ENCODE peak calls at places on chromosome 2, in five cellular contexts. V is K562, B is A549, K is endothelial cell of umbilical vein, D is HepG2. Y is an unnamed sample.

GRCh38 chr2:71498261-71498701 is 44.9 kb downstream of the DYSF start:
- DNase-seq in V (no peak), B (peak), K (peak), D (peak), Y (no peak)

GRCh38 chr2:66030553-66030952 is 404.4 kb upstream of the MEIS1 start:
- DNase-seq in V (no peak), B (no peak), K (no peak), D (peak), Y (no peak)

GRCh38 chr2:126748929-126749518 is 93.1 kb downstream of the GYPC start:
- DNase-seq in V (no peak), B (no peak), K (no peak), D (no peak), Y (no peak)

GRCh38 chr2:112767693-112768380 is 3.4 kb upstream of the CKAP2L start:
- DNase-seq in V (no peak), B (no peak), K (peak), D (no peak), Y (no peak)

GRCh38 chr2:235936493-235936892 is 231.7 kb downstream of the GBX2 start:
- DNase-seq in V (peak), B (no peak), K (peak), D (peak), Y (peak)

GRCh38 chr2:69514406-69514805 is 77.2 kb upstream of the NFU1 start:
- DNase-seq in V (no peak), B (no peak), K (peak), D (no peak), Y (no peak)

GRCh38 chr2:231469568-231469920 is 5.3 kb upstream of the NCL start:
- DNase-seq in V (no peak), B (no peak), K (no peak), D (no peak), Y (peak)

GRCh38 chr2:56981554-56981953 is 797.8 kb downstream of the CCDC85A start:
- DNase-seq in V (no peak), B (no peak), K (no peak), D (no peak), Y (no peak)

GRCh38 chr2:67397143-67397986 is at the start of gene ETAA1:
- DNase-seq in V (peak), B (peak), K (peak), D (peak), Y (peak)

GRCh38 chr2:7950035-7950612 is 731.7 kb upstream of the ID2 start:
- DNase-seq in V (no peak), B (no peak), K (no peak), D (no peak), Y (no peak)

GRCh38 chr2:171706152-171706803 is 19.0 kb downstream of the DYNC1I2 start:
- DNase-seq in V (peak), B (peak), K (peak), D (peak), Y (peak)

GRCh38 chr2:179263460-179264237 is 983 bp downstream of the SESTD1 start:
- DNase-seq in V (peak), B (peak), K (peak), D (peak), Y (peak)

GRCh38 chr2:108607706-108608301 is 73.5 kb downstream of the LIMS1 start:
- DNase-seq in V (peak), B (no peak), K (peak), D (peak), Y (peak)

GRCh38 chr2:230885467-230886130 is 20.9 kb downstream of the ITM2C start:
- DNase-seq in V (no peak), B (no peak), K (no peak), D (no peak), Y (peak)

GRCh38 chr2:31037058-31037457 is 101.2 kb downstream of the GALNT14 start:
- DNase-seq in V (no peak), B (no peak), K (no peak), D (no peak), Y (no peak)

GRCh38 chr2:180202591-180202990 is 195.5 kb upstream of the CWC22 start:
- DNase-seq in V (no peak), B (no peak), K (no peak), D (no peak), Y (no peak)

GRCh38 chr2:172109256-172109655 is 6.6 kb upstream of the DLX2 start:
- DNase-seq in V (no peak), B (no peak), K (no peak), D (no peak), Y (no peak)

GRCh38 chr2:219628986-219629901 is 1.8 kb downstream of the SLC4A3 start:
- DNase-seq in V (no peak), B (no peak), K (no peak), D (no peak), Y (peak)

GRCh38 chr2:200379481-200380120 is 73.1 kb downstream of the SPATS2L start:
- DNase-seq in V (no peak), B (no peak), K (no peak), D (no peak), Y (no peak)

GRCh38 chr2:72037322-72037721 is 110.3 kb downstream of the CYP26B1 start:
- DNase-seq in V (no peak), B (no peak), K (no peak), D (no peak), Y (no peak)

GRCh38 chr2:176554107-176555048 is 285.1 kb downstream of the MTX2 start:
- DNase-seq in V (peak), B (peak), K (peak), D (peak), Y (peak)

GRCh38 chr2:27086722-27087446 is at the start of gene KHK:
- DNase-seq in V (peak), B (peak), K (no peak), D (peak), Y (no peak)
- TF ChIP-seq MYC in V (no peak), B (no peak), K (no peak), D (peak), Y (no peak)

GRCh38 chr2:144183744-144184143 is 336.2 kb downstream of the ZEB2 start:
- DNase-seq in V (no peak), B (no peak), K (no peak), D (no peak), Y (peak)
- H3K4me3 ChIP-seq in V (no peak), B (no peak), K (no peak), D (no peak), Y (no peak)

DNA sequence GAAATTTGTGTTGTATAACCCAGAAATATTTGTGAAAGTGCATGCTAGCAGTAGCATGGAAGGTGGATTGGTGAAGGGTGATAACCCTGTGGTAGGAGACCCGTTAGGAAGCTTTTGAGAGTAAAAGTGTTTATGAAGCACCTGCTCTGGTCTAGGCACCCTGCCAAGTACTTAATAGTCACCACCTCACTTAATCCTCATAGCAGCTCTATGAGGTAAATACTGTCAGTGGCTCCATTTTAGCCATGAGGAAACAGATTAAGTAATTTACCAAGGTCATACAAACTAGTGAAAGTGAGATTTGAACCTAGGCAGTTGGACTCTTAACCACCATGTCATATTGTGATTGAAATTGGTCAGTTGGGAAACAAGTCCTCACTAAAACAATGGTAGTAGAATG is 66.8 kb downstream of the TET3 start:
- DNase-seq in V (no peak), B (no peak), K (no peak), D (no peak), Y (no peak)
- TF ChIP-seq MYC in V (no peak), B (no peak), K (no peak), D (no peak), Y (no peak)

DNA sequence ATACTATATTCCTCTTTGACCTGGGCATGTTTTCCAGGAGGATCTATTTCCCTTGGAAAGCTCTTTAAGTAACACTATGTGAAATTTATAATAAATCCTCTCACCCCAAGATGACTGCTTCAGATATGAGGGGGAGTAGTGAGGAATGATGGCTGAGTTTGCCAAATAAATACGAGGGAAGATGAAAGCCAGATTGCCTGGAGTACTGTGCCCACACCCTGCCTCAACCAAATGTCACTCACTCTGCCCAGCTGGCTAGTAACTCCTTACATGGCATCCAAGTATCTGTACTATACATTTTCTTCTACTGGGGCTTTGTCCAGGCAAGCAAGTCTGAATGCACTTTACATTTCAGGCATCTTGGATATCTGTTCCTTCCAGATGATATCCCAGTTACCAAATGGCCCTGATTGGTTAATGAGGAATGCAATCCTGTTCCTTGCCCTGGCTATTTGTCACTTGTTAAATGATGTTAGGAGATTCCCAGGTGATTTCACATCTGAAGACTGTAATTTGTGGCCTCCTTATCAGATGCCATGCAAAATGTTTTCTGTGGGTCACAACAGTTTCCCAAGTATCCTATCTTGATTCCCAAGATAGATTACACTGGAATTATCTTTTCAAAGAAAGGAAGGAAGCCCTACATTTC is 191.8 kb downstream of the IKZF2 start:
- DNase-seq in V (no peak), B (no peak), K (no peak), D (no peak), Y (no peak)
- H3K4me3 ChIP-seq in V (no peak), B (no peak), K (no peak), D (no peak), Y (no peak)

DNA sequence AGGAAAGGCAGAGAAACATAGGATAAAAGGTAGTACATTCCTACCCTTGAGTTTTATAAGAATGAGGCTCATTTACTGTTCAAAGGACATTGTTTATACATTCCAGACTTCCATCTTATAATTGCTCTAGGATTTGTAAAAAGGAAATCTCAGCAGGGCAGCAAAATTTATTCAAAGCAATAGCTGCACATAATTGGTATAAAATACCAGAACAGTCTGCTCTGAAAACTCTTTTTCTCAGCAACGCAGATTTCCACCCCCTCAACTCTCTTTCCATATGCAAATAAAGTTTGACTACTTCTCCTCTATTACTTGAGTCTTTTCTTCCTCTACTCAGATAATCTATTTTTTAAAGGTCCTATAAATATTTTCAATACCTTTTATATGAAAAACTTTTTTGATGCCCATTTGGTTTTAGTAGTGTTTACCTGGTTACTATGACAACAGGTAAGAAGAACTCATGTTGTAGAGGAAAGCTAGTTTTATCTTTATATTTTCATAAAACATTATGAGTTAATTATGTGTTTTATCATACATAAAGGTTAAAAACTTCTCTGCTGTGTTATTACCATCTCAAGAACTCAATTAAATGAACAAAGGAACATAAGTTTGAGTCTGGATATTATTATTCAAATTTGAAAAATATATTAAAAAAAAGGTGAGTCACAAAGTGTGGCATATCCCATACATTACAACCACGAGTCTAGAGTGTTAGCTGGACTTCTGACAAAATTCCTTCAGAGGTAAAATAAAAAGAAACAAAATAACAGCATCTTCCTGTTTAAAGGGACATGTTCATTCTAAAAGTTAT is 19.9 kb downstream of the RBMS1 start:
- DNase-seq in V (no peak), B (no peak), K (no peak), D (no peak), Y (no peak)
- TF ChIP-seq MYC in V (no peak), B (no peak), K (no peak), D (no peak), Y (no peak)